ENCODE peak calls at places on chromosomes 5 and 9, in eight cellular contexts. G, E, O, D, S, T, C and Z are unnamed samples. For H3K36me3, the result is how much of the 10 kb centered on the place peaks cover.

GRCh38 chr5:143714629-143715028 is 97.3 kb upstream of the HMHB1 start:
- DNase-seq in G (peak), E (no peak), O (peak), D (no peak), S (no peak), T (no peak), C (no peak), Z (no peak)

GRCh38 chr5:14901462-14902051 is 30.0 kb upstream of the ANKH start:
- DNase-seq in G (no peak), E (no peak), O (no peak), D (no peak), S (no peak), T (no peak), C (no peak), Z (peak)

GRCh38 chr5:110269478-110270142 is 456.9 kb downstream of the TMEM232 start:
- DNase-seq in G (no peak), E (no peak), O (no peak), D (no peak), S (no peak), T (no peak), C (no peak), Z (no peak)

GRCh38 chr9:134413890-134414731 is 87.9 kb downstream of the RXRA start:
- DNase-seq in G (peak), E (peak), O (no peak), D (no peak), S (peak), T (peak), C (no peak), Z (peak)

GRCh38 chr9:134083451-134083850 is 15.6 kb upstream of the BRD3 start:
- DNase-seq in G (no peak), E (no peak), O (no peak), D (no peak), S (no peak), T (no peak), C (no peak), Z (no peak)

GRCh38 chr5:7331083-7331482 is 64.9 kb upstream of the ADCY2 start:
- DNase-seq in G (no peak), E (no peak), O (no peak), D (no peak), S (no peak), T (no peak), C (no peak), Z (no peak)

GRCh38 chr5:53425598-53426516 is 54.6 kb upstream of the FST start:
- DNase-seq in G (peak), E (no peak), O (no peak), D (no peak), S (peak), T (peak), C (no peak), Z (peak)

GRCh38 chr5:81077105-81077504 is 116.9 kb downstream of the RASGRF2 start:
- DNase-seq in G (no peak), E (no peak), O (no peak), D (no peak), S (no peak), T (no peak), C (no peak), Z (no peak)

GRCh38 chr5:132495063-132495671 is 4.6 kb upstream of the IRF1 start:
- DNase-seq in G (no peak), E (no peak), O (no peak), D (peak), S (peak), T (no peak), C (no peak), Z (no peak)

GRCh38 chr5:35067985-35068384 is 20.2 kb upstream of the AGXT2 start:
- DNase-seq in G (no peak), E (no peak), O (no peak), D (no peak), S (no peak), T (no peak), C (no peak), Z (no peak)

GRCh38 chr9:87844471-87844870 is 38.2 kb upstream of the SPATA31E1 start:
- DNase-seq in G (no peak), E (no peak), O (no peak), D (no peak), S (no peak), T (no peak), C (no peak), Z (no peak)

GRCh38 chr9:96612105-96612965 is 7.3 kb downstream of the CDC14B start:
- DNase-seq in G (peak), E (no peak), O (no peak), D (no peak), S (peak), T (no peak), C (peak), Z (peak)

GRCh38 chr9:106969696-106970095 is 106.7 kb downstream of the ZNF462 start:
- DNase-seq in G (peak), E (no peak), O (no peak), D (no peak), S (no peak), T (no peak), C (no peak), Z (no peak)
- H3K36me3 ChIP-seq in G (under half), E (under half), O (under half), D (under half), S (under half), T (under half), C (under half), Z (under half)

DNA sequence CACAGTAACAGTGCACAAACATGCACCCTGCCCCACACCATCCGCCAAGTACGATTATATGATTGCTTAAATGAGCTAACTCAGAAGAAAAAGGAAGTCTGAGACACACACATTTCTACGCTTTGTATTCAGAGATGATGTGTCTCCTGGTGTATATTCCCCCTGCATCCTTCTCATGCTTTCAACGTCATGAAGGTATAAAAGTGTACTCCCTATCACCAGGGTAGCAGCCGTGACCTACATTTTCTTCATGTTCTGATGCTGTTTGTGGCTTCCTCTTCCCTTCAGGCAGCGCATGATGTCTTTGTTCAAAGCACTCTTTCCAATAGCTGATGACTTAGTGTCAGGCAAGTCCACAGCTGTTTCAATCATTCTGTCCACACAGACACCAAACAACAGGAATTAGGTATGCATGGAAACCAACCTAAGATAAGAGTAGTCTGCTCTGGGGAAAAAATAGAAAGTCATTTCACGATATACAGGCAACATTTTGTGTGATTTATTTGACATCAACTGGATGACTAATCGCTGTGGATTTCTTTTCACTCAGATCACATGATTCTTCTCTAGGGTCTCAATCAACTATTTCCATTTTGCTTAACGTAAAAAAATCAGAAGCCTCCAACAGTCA is 269.4 kb upstream of the PTGER4 start:
- DNase-seq in G (no peak), E (peak), O (no peak), D (no peak), S (no peak), T (no peak), C (no peak), Z (no peak)
- TF ChIP-seq POLR2A in G (no peak), E (peak), O (no peak), D (no peak), S (peak), T (no peak), C (no peak), Z (no peak)

GRCh38 chr5:138180841-138181240 is 1.9 kb downstream of the KIF20A start:
- DNase-seq in G (no peak), E (no peak), O (no peak), D (no peak), S (no peak), T (no peak), C (no peak), Z (no peak)
- H3K36me3 ChIP-seq in G (under half), E (under half), O (under half), D (under half), S (under half), T (half or more), C (under half), Z (under half)

DNA sequence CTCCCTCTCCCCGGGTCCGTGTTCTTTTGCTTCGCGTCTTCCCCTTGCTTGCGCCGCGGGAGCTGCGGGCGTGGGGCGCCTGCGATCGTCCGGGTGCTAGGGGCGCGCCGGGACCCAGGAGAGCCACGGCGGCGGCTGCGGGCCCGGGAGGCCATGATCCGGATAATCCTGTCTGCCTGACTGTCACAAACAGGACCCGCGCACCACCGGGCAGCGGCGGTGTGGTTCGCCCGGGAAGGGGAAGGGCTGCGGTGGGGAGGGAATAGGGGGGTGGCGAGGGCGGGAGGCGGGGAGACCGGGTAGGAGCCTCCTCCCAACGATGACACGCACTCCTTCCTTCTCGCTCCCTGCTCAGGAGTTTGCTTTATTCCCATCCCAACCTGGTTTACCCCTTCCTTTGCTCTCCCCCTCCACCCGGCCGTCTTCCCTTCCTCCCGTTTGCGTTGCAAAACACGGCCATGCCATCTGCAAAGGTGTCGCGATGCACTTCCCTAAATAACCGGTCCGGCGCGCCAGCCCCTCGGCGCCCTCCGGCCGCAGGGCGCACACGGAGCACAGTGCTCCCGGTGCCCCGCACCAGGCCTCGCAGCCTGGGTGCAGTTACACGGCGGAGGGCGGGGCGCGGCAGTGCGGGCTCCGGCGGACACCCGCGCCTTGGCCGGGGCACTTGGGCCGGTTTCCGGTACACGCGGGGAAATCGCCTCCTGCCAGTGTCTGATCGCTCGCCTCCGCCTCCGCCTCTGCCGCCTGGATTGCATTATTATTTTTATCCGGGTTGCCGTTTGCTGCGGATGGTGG is 1.5 kb downstream of the SMARCA2 start:
- DNase-seq in G (peak), E (peak), O (no peak), D (peak), S (peak), T (no peak), C (peak), Z (peak)
- TF ChIP-seq POLR2A in G (peak), E (peak), O (peak), D (peak), S (peak), T (no peak), C (peak), Z (peak)

GRCh38 chr5:180799902-180800801 is 2.5 kb downstream of the MGAT1 start:
- DNase-seq in G (no peak), E (no peak), O (no peak), D (no peak), S (no peak), T (no peak), C (no peak), Z (no peak)
- H3K36me3 ChIP-seq in G (under half), E (under half), O (under half), D (under half), S (under half), T (under half), C (under half), Z (under half)

DNA sequence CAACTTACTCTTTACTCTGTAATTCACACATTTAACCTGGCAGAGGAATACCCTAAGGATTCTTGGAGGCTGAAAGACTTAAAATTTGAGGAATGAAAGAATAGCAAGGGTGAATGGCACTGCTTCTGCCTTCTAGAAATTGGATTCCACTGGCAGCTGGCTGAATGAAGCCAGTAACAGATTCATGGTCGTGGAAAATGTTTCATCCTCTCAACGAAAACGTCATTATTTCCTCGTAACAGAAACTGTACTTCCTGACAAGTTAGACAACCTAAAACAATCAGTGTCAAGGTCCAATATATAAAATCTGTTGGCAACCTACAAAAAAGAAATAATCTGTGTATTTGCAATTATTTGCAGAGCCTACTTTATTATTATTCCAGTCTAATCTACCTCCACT is 39.7 kb downstream of the BNC2 start:
- DNase-seq in G (no peak), E (no peak), O (no peak), D (no peak), S (no peak), T (no peak), C (no peak), Z (no peak)
- TF ChIP-seq POLR2A in G (no peak), E (no peak), O (no peak), D (no peak), S (no peak), T (no peak), C (no peak), Z (no peak)